ENCODE peak calls at places on chromosomes 13 and 19, in ten cellular contexts. E is tibial nerve, K is GM23338, A is psoas muscle, I is pancreas, S is colonic mucosa, V is ascending aorta, R is GM23248, P is Caco-2, F is body of pancreas. Q is an unnamed sample. For H3K27me3, the result is how much of the 10 kb centered on the place peaks cover.

GRCh38 chr13:44368062-44368591 is 5.5 kb upstream of the SERP2 start:
- DNase-seq in E (no peak), K (no peak), A (no peak), I (no peak), S (no peak), V (no peak), R (peak), P (peak), F (no peak), Q (no peak)

GRCh38 chr13:21511841-21512240 is 52.7 kb upstream of the ZDHHC20 start:
- DNase-seq in E (no peak), K (no peak), A (no peak), I (no peak), S (no peak), V (no peak), R (peak), P (no peak), F (no peak), Q (no peak)

GRCh38 chr13:24249586-24249985 is 59.8 kb upstream of the C1QTNF9 start:
- DNase-seq in E (no peak), K (no peak), A (no peak), I (no peak), S (no peak), V (no peak), R (no peak), P (no peak), F (no peak), Q (no peak)

GRCh38 chr19:1063030-1063908 is 3.7 kb upstream of the ARHGAP45 start:
- DNase-seq in E (no peak), K (peak), A (peak), I (no peak), S (peak), V (no peak), R (peak), P (peak), F (no peak), Q (peak)

GRCh38 chr13:111861766-111862366 is 205.1 kb upstream of the SOX1 start:
- DNase-seq in E (no peak), K (no peak), A (no peak), I (no peak), S (no peak), V (no peak), R (no peak), P (no peak), F (no peak), Q (no peak)

GRCh38 chr13:23632741-23633140 is 62.5 kb downstream of the TNFRSF19 start:
- DNase-seq in E (no peak), K (peak), A (no peak), I (no peak), S (no peak), V (no peak), R (no peak), P (no peak), F (no peak), Q (no peak)

GRCh38 chr19:9937001-9937411 is 691 bp upstream of the OLFM2 start:
- DNase-seq in E (no peak), K (peak), A (no peak), I (no peak), S (no peak), V (no peak), R (no peak), P (no peak), F (no peak), Q (no peak)

GRCh38 chr19:50333737-50334617 is 4.8 kb upstream of the KCNC3 start:
- DNase-seq in E (peak), K (peak), A (peak), I (peak), S (peak), V (no peak), R (peak), P (peak), F (peak), Q (no peak)

GRCh38 chr13:80340643-80341097 is 256 bp downstream of the SPRY2 start:
- DNase-seq in E (peak), K (no peak), A (no peak), I (no peak), S (no peak), V (no peak), R (peak), P (no peak), F (no peak), Q (no peak)

GRCh38 chr19:5081441-5082161 is 112.7 kb downstream of the KDM4B start:
- DNase-seq in E (no peak), K (no peak), A (no peak), I (no peak), S (no peak), V (no peak), R (peak), P (no peak), F (no peak), Q (no peak)

GRCh38 chr13:39259371-39259770 is 221.1 kb downstream of the NHLRC3 start:
- DNase-seq in E (no peak), K (no peak), A (no peak), I (no peak), S (no peak), V (no peak), R (no peak), P (no peak), F (no peak), Q (no peak)

GRCh38 chr19:18789883-18790565 is 1.1 kb downstream of the COMP start:
- DNase-seq in E (no peak), K (peak), A (peak), I (no peak), S (no peak), V (no peak), R (peak), P (peak), F (peak), Q (peak)

GRCh38 chr19:18789422-18789832 is 1.7 kb downstream of the COMP start:
- DNase-seq in E (no peak), K (no peak), A (no peak), I (no peak), S (no peak), V (no peak), R (no peak), P (no peak), F (no peak), Q (no peak)

GRCh38 chr19:18788782-18789421 is 2.2 kb downstream of the COMP start:
- DNase-seq in E (no peak), K (peak), A (no peak), I (no peak), S (no peak), V (no peak), R (no peak), P (no peak), F (no peak), Q (no peak)

GRCh38 chr19:18791315-18791678 is 192 bp upstream of the COMP start:
- DNase-seq in E (no peak), K (no peak), A (no peak), I (no peak), S (no peak), V (no peak), R (no peak), P (no peak), F (no peak), Q (no peak)

GRCh38 chr19:18790566-18791314 is at the start of gene COMP:
- DNase-seq in E (no peak), K (peak), A (no peak), I (no peak), S (no peak), V (no peak), R (peak), P (no peak), F (no peak), Q (no peak)
- H3K4me3 ChIP-seq in E (peak), K (peak), A (peak), I (peak), S (no peak), V (peak), R (peak), P (peak), F (no peak), Q (peak)

GRCh38 chr13:94712287-94712811 is at the start of gene SOX21:
- DNase-seq in E (no peak), K (peak), A (no peak), I (no peak), S (no peak), V (no peak), R (peak), P (no peak), F (no peak), Q (no peak)
- H3K27me3 ChIP-seq in E (under half), K (half or more), A (under half), I (under half), S (half or more), V (under half), R (half or more), P (under half), F (under half), Q (half or more)

GRCh38 chr13:41502021-41502420 is 44.7 kb downstream of the RGCC start:
- DNase-seq in E (no peak), K (no peak), A (no peak), I (no peak), S (no peak), V (no peak), R (no peak), P (no peak), F (no peak), Q (no peak)
- H3K4me3 ChIP-seq in E (no peak), K (no peak), A (no peak), I (no peak), S (no peak), V (no peak), R (no peak), P (no peak), F (no peak), Q (no peak)

DNA sequence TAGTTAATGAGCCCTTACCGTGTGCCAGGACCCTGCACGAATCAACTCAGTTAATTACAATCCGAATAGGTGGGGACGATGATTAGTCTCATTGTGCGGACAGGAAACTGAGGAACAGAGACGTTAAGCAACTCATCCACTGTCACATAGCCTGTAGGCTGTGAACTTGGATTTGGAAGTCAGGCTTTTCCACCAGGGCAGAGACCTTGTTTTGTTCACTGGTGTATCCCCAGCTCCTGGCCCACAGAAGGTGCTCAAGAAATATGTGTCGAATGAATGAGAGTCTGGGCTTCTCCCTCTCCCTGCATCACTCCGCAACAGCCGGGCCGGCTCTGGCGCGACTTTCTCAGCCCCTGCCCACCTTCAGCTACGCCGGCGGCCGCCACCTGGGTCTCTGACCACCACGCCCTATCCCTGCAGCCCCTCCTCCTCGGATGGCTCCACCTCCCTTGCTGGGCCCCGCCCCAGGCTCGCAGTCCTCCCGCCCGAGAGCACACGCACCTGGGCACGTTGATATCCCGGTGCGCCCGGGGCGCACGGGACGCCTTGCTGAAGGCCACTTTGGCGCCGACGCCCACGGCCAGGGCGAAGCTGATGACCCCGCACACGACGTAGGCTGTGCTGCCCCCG is 1.3 kb downstream of the SHISA7 start:
- DNase-seq in E (no peak), K (peak), A (no peak), I (no peak), S (no peak), V (no peak), R (no peak), P (no peak), F (no peak), Q (no peak)
- H3K27me3 ChIP-seq in E (under half), K (half or more), A (under half), I (under half), S (under half), V (under half), R (under half), P (under half), F (under half), Q (half or more)

DNA sequence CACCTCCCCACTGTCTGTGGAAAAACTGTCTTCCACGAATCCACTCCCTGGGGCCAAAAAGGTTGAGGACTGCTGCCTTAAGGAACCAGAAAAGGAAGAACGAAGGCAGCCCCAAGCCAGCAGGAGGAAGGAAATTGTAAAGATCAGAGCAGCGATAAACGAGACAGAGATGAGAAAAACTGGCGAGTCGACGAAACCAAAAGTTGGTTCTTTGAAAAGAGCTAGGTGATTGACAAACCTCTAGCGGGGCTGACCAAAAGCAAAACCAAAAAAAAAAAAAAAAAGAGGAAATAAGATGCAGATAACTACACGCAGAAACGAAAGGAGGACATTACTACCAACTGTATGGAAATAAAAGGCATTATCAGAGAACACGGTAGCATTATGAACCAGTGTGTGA is 76.9 kb downstream of the GADD45B start:
- DNase-seq in E (no peak), K (no peak), A (no peak), I (no peak), S (no peak), V (no peak), R (peak), P (no peak), F (no peak), Q (no peak)
- H3K4me3 ChIP-seq in E (no peak), K (no peak), A (no peak), I (no peak), S (no peak), V (no peak), R (peak), P (no peak), F (no peak), Q (peak)